ENCODE peak calls at places on chromosomes 4 and X, in seven cellular contexts. One of them, this sample, is unnamed.
A peak's percentile ranks its signal among the peaks of the same experiment; 100 is the strongest.

GRCh38 chr4:93187441-93187840 is 641.1 kb upstream of the ATOH1 start:
- DNase-seq in suprapubic skin: no peak
- DNase-seq in breast epithelium: no peak
- DNase-seq in H1: no peak
- DNase-seq in transverse colon: no peak
- DNase-seq in spleen: no peak
- DNase-seq in A549: no peak
- DNase-seq in this sample: no peak

GRCh38 chrX:10450959-10451355 is 169.4 kb downstream of the MID1 start:
- DNase-seq in suprapubic skin: no peak
- DNase-seq in H1: no peak
- DNase-seq in A549: no peak
- DNase-seq in spleen: no peak
- DNase-seq in breast epithelium: no peak
- DNase-seq in transverse colon: no peak
- DNase-seq in this sample: no peak

GRCh38 chrX:40885984-40886383 is 150.6 kb upstream of the MED14 start:
- DNase-seq in spleen: no peak
- DNase-seq in suprapubic skin: no peak
- DNase-seq in breast epithelium: no peak
- DNase-seq in H1: no peak
- DNase-seq in transverse colon: no peak
- DNase-seq in A549: no peak
- DNase-seq in this sample: no peak

GRCh38 chrX:122517781-122518180 is 666.3 kb upstream of the GRIA3 start:
- DNase-seq in spleen: no peak
- DNase-seq in suprapubic skin: no peak
- DNase-seq in transverse colon: no peak
- DNase-seq in H1: no peak
- DNase-seq in breast epithelium: no peak
- DNase-seq in A549: no peak
- DNase-seq in this sample: no peak

GRCh38 chr4:185681604-185682003 is 130.4 kb downstream of the SORBS2 start:
- DNase-seq in spleen: no peak
- DNase-seq in breast epithelium: no peak
- DNase-seq in A549: no peak
- DNase-seq in transverse colon: no peak
- DNase-seq in H1: no peak
- DNase-seq in suprapubic skin: no peak
- DNase-seq in this sample: no peak

GRCh38 chr4:173488074-173488473 is 42.0 kb downstream of the HAND2 start:
- DNase-seq in H1: no peak
- DNase-seq in A549: no peak
- DNase-seq in spleen: no peak
- DNase-seq in transverse colon: no peak
- DNase-seq in suprapubic skin: no peak
- DNase-seq in breast epithelium: no peak
- DNase-seq in this sample: no peak

GRCh38 chr4:122602277-122603142 is 18.4 kb downstream of the IL21 start:
- DNase-seq in suprapubic skin: no peak
- DNase-seq in transverse colon: no peak
- DNase-seq in H1: no peak
- DNase-seq in spleen: no peak
- DNase-seq in A549: peak; percentile 9
- DNase-seq in breast epithelium: no peak
- DNase-seq in this sample: no peak

GRCh38 chrX:19225906-19226305 is 103.6 kb upstream of the ADGRG2 start:
- DNase-seq in H1: no peak
- DNase-seq in suprapubic skin: no peak
- DNase-seq in transverse colon: no peak
- DNase-seq in A549: peak; percentile 13
- DNase-seq in spleen: no peak
- DNase-seq in breast epithelium: no peak
- DNase-seq in this sample: no peak

GRCh38 chrX:42948723-42949122 is 170.8 kb upstream of the PPP1R2C start:
- DNase-seq in transverse colon: no peak
- DNase-seq in H1: no peak
- DNase-seq in spleen: no peak
- DNase-seq in suprapubic skin: no peak
- DNase-seq in breast epithelium: no peak
- DNase-seq in A549: no peak
- DNase-seq in this sample: no peak

GRCh38 chr4:67134616-67135015 is 410.7 kb downstream of the CENPC start:
- DNase-seq in spleen: no peak
- DNase-seq in suprapubic skin: no peak
- DNase-seq in transverse colon: no peak
- DNase-seq in H1: no peak
- DNase-seq in breast epithelium: no peak
- DNase-seq in A549: no peak
- DNase-seq in this sample: no peak

DNA sequence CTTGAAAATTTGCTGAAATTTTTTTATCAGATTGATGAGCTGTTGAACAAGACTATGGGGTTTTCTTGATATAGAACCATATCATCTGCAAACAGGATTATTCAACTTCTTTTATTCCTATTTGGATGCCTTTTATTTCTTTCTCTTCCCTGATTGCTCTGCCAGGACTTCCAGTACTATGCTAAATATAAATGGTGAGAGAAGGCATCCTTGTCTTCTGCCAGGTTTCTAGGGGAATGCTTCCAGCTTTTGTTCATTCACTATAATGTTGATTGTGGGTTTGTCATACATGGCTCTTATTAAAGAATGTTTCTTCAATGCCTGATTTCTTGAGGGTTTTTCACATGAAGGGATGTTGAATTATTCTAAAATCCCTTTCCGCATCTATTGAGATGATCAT is 1139.5 kb downstream of the FAM133A start:
- DNase-seq in suprapubic skin: no peak
- DNase-seq in A549: no peak
- DNase-seq in H1: no peak
- DNase-seq in spleen: no peak
- DNase-seq in transverse colon: no peak
- DNase-seq in breast epithelium: no peak
- DNase-seq in this sample: no peak
- H3K27ac ChIP-seq in suprapubic skin: no peak overlapping the region
- H3K27ac ChIP-seq in A549: no peak overlapping the region
- H3K27ac ChIP-seq in H1: no peak overlapping the region
- H3K27ac ChIP-seq in spleen: no peak overlapping the region
- H3K27ac ChIP-seq in transverse colon: no peak overlapping the region
- H3K27ac ChIP-seq in breast epithelium: no peak overlapping the region
- H3K27ac ChIP-seq in this sample: no peak overlapping the region

GRCh38 chr4:25843340-25844097 is 19.3 kb downstream of the SEL1L3 start:
- DNase-seq in transverse colon: peak; percentile 59
- DNase-seq in spleen: peak; percentile 81
- DNase-seq in H1: no peak
- DNase-seq in breast epithelium: no peak
- DNase-seq in A549: no peak
- DNase-seq in suprapubic skin: no peak
- DNase-seq in this sample: no peak
- H3K4me3 ChIP-seq in transverse colon: no peak overlapping the region
- H3K4me3 ChIP-seq in spleen: peak overlapping the region; percentile 48
- H3K4me3 ChIP-seq in H1: no peak overlapping the region
- H3K4me3 ChIP-seq in breast epithelium: peak overlapping the region; percentile 13
- H3K4me3 ChIP-seq in A549: no peak overlapping the region
- H3K4me3 ChIP-seq in suprapubic skin: no peak overlapping the region
- H3K4me3 ChIP-seq in this sample: no peak overlapping the region

DNA sequence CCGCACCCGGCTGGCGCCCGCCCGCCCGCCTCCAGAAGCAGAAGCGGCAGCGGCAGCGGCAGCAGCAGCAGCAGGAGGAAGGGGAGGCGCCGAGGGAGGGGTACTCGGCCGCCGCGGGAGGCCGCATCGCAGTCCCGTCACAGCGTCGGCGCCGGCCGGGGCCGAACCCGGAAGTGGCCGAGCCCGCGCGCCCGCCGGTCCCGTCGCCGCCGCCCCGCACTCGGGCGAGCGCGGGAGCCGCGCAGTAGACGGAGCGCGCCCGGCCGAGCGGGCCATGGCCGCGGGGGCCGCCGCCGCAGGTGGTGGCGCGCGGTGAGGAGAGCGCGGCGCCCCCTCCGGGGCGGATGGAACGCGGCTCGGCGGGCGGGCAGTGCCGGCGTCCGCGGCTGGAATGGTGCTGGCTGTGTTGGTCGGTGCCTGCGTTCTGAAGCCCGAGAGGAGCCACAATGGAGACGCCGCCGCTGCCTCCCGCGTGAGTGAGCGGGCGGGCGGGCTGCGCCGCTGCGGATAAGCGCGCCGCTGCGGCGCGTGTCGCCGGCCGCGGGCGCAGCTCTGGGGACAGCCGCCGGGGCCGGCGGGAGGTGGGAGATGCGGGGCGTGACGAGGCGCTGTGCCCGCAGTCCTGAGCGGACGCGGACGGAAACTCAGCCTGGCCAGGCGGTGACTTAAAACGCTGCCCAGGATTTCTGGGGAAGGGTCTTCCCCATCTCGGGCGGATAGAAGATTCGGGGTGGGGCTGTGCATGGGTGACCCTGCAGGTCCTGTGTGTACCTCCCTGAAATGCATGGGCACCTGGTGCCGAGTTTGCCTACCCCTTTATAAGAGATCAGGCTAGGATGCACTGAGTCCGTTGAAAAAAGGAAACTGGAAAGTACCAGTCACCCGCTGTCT is at the start of gene KLHL2:
- DNase-seq in H1: peak; percentile 71
- DNase-seq in A549: peak; percentile 35
- DNase-seq in breast epithelium: peak; percentile 74
- DNase-seq in transverse colon: peak; percentile 85
- DNase-seq in spleen: peak; percentile 97
- DNase-seq in suprapubic skin: peak; percentile 66
- DNase-seq in this sample: no peak
- TF ChIP-seq POLR2A in H1: peak; percentile 71
- TF ChIP-seq POLR2A in A549: peak; percentile 48
- TF ChIP-seq POLR2A in breast epithelium: no peak
- TF ChIP-seq POLR2A in transverse colon: no peak
- TF ChIP-seq POLR2A in spleen: no peak
- TF ChIP-seq POLR2A in suprapubic skin: peak; percentile 15
- TF ChIP-seq POLR2A in this sample: peak; percentile 34

GRCh38 chrX:9310596-9310995 is 154.3 kb upstream of the TBL1X start:
- DNase-seq in spleen: no peak
- DNase-seq in A549: no peak
- DNase-seq in breast epithelium: no peak
- DNase-seq in suprapubic skin: no peak
- DNase-seq in transverse colon: no peak
- DNase-seq in H1: no peak
- DNase-seq in this sample: no peak
- H3K27ac ChIP-seq in spleen: no peak overlapping the region
- H3K27ac ChIP-seq in A549: no peak overlapping the region
- H3K27ac ChIP-seq in breast epithelium: no peak overlapping the region
- H3K27ac ChIP-seq in suprapubic skin: no peak overlapping the region
- H3K27ac ChIP-seq in transverse colon: no peak overlapping the region
- H3K27ac ChIP-seq in H1: no peak overlapping the region
- H3K27ac ChIP-seq in this sample: no peak overlapping the region

DNA sequence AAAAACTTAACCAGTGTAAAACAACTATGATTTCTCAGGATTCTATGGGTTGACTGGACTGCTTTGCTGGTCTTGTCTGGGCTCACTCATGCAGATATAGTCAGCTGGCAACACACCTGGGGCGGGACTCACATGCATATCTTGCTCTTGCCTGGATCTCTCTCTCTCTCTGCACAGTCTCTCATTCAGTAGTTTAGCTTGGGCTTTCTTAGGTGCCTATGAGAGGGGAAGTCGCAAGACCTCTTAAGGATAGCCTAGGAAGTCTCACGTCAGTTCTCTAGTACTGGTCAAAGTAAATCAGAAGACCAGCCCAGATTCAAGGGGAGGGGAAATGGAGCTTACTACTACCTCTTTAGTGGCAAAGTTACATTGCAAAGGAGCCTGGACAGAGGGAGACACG is 2.0 kb downstream of the COPS4 start:
- DNase-seq in transverse colon: no peak
- DNase-seq in A549: no peak
- DNase-seq in suprapubic skin: no peak
- DNase-seq in breast epithelium: no peak
- DNase-seq in H1: no peak
- DNase-seq in spleen: no peak
- DNase-seq in this sample: no peak
- H3K4me3 ChIP-seq in transverse colon: no peak overlapping the region
- H3K4me3 ChIP-seq in A549: no peak overlapping the region
- H3K4me3 ChIP-seq in suprapubic skin: no peak overlapping the region
- H3K4me3 ChIP-seq in breast epithelium: no peak overlapping the region
- H3K4me3 ChIP-seq in H1: no peak overlapping the region
- H3K4me3 ChIP-seq in spleen: no peak overlapping the region
- H3K4me3 ChIP-seq in this sample: no peak overlapping the region

DNA sequence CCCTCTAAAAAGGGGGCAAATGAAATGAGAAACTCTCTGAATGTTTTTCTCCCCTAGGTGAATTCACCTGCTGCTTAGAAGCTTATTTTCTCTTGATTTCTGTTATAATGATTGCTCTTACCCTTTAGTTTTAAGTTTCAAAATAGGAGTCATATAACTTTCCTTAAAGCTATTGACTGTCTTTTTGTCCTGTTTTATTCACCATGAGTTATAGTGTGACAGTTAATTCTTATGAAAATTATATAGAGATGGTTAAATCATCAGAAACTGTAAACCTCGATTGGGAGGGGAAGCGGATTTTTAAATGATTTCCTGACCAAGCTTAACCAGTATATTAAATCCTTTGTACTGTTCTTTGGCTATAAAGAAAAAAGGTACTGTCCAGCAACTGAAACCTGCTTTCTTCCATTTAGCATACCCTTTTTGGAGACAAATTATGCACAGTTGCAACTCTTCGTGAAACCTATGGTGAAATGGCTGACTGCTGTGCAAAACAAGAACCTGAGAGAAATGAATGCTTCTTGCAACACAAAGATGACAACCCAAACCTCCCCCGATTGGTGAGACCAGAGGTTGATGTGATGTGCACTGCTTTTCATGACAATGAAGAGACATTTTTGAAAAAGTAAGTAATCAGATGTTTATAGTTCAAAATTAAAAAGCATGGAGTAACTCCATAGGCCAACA is 4.2 kb downstream of the ALB start:
- DNase-seq in breast epithelium: no peak
- DNase-seq in suprapubic skin: no peak
- DNase-seq in A549: no peak
- DNase-seq in transverse colon: no peak
- DNase-seq in H1: no peak
- DNase-seq in spleen: no peak
- DNase-seq in this sample: no peak
- TF ChIP-seq POLR2A in breast epithelium: no peak
- TF ChIP-seq POLR2A in suprapubic skin: no peak
- TF ChIP-seq POLR2A in A549: no peak
- TF ChIP-seq POLR2A in transverse colon: no peak
- TF ChIP-seq POLR2A in H1: no peak
- TF ChIP-seq POLR2A in spleen: no peak
- TF ChIP-seq POLR2A in this sample: no peak

GRCh38 chr4:31100551-31100950 is 380.4 kb downstream of the PCDH7 start:
- DNase-seq in A549: no peak
- DNase-seq in H1: no peak
- DNase-seq in breast epithelium: no peak
- DNase-seq in transverse colon: no peak
- DNase-seq in suprapubic skin: no peak
- DNase-seq in spleen: no peak
- DNase-seq in this sample: no peak
- H3K27ac ChIP-seq in A549: no peak overlapping the region
- H3K27ac ChIP-seq in H1: no peak overlapping the region
- H3K27ac ChIP-seq in breast epithelium: no peak overlapping the region
- H3K27ac ChIP-seq in transverse colon: no peak overlapping the region
- H3K27ac ChIP-seq in suprapubic skin: no peak overlapping the region
- H3K27ac ChIP-seq in spleen: no peak overlapping the region
- H3K27ac ChIP-seq in this sample: peak overlapping the region; percentile 14

This sample was measured in vagina.